ENCODE peak calls at places on chromosome 16, in ten cellular contexts. One of them, this sample, is unnamed.

GRCh38 chr16:69166221-69166833 is 20.6 kb upstream of the SNTB2 start:
- DNase-seq in stimulated activated naive CD8-positive, alpha-beta T cell treated with anti-CD3 and anti-CD28 coated beads, Interleukin-15, amount 100 ng/mL, for 72 hours: peak
- DNase-seq in NCI-H1417: no peak
- DNase-seq in mesendoderm: no peak
- DNase-seq in heart left ventricle: no peak
- DNase-seq in effector CD4-positive, alpha-beta T cell: no peak
- DNase-seq in amygdala: no peak
- DNase-seq in activated naive CD8-positive, alpha-beta T cell treated with anti-CD3 and anti-CD28 coated beads, Interleukin-2, amount 50 U/mL, for 24 hours: peak
- DNase-seq in stimulated activated CD4-positive, alpha-beta T cell treated with anti-CD3 and anti-CD28 coated beads, Interleukin-2, amount 100 ng/mL, for 48 hours: peak
- DNase-seq in memory B cell: no peak
- DNase-seq in this sample: peak

GRCh38 chr16:57970971-57971370 is at the start of gene CNGB1:
- DNase-seq in memory B cell: no peak
- DNase-seq in NCI-H1417: peak
- DNase-seq in effector CD4-positive, alpha-beta T cell: no peak
- DNase-seq in stimulated activated CD4-positive, alpha-beta T cell treated with anti-CD3 and anti-CD28 coated beads, Interleukin-2, amount 100 ng/mL, for 48 hours: no peak
- DNase-seq in heart left ventricle: no peak
- DNase-seq in stimulated activated naive CD8-positive, alpha-beta T cell treated with anti-CD3 and anti-CD28 coated beads, Interleukin-15, amount 100 ng/mL, for 72 hours: no peak
- DNase-seq in activated naive CD8-positive, alpha-beta T cell treated with anti-CD3 and anti-CD28 coated beads, Interleukin-2, amount 50 U/mL, for 24 hours: no peak
- DNase-seq in amygdala: no peak
- DNase-seq in mesendoderm: no peak
- DNase-seq in this sample: no peak

GRCh38 chr16:4371481-4372314 is at the start of gene VASN:
- DNase-seq in stimulated activated naive CD8-positive, alpha-beta T cell treated with anti-CD3 and anti-CD28 coated beads, Interleukin-15, amount 100 ng/mL, for 72 hours: peak
- DNase-seq in NCI-H1417: peak
- DNase-seq in memory B cell: peak
- DNase-seq in mesendoderm: peak
- DNase-seq in stimulated activated CD4-positive, alpha-beta T cell treated with anti-CD3 and anti-CD28 coated beads, Interleukin-2, amount 100 ng/mL, for 48 hours: peak
- DNase-seq in activated naive CD8-positive, alpha-beta T cell treated with anti-CD3 and anti-CD28 coated beads, Interleukin-2, amount 50 U/mL, for 24 hours: peak
- DNase-seq in heart left ventricle: peak
- DNase-seq in effector CD4-positive, alpha-beta T cell: peak
- DNase-seq in amygdala: peak
- DNase-seq in this sample: peak

GRCh38 chr16:50505714-50506542 is 42.3 kb upstream of the NKD1 start:
- DNase-seq in activated naive CD8-positive, alpha-beta T cell treated with anti-CD3 and anti-CD28 coated beads, Interleukin-2, amount 50 U/mL, for 24 hours: no peak
- DNase-seq in memory B cell: no peak
- DNase-seq in stimulated activated CD4-positive, alpha-beta T cell treated with anti-CD3 and anti-CD28 coated beads, Interleukin-2, amount 100 ng/mL, for 48 hours: no peak
- DNase-seq in effector CD4-positive, alpha-beta T cell: no peak
- DNase-seq in heart left ventricle: no peak
- DNase-seq in stimulated activated naive CD8-positive, alpha-beta T cell treated with anti-CD3 and anti-CD28 coated beads, Interleukin-15, amount 100 ng/mL, for 72 hours: no peak
- DNase-seq in NCI-H1417: peak
- DNase-seq in mesendoderm: peak
- DNase-seq in amygdala: no peak
- DNase-seq in this sample: no peak

GRCh38 chr16:57941016-57941656 is 29.8 kb downstream of the CNGB1 start:
- DNase-seq in memory B cell: no peak
- DNase-seq in NCI-H1417: peak
- DNase-seq in stimulated activated naive CD8-positive, alpha-beta T cell treated with anti-CD3 and anti-CD28 coated beads, Interleukin-15, amount 100 ng/mL, for 72 hours: no peak
- DNase-seq in mesendoderm: no peak
- DNase-seq in effector CD4-positive, alpha-beta T cell: no peak
- DNase-seq in amygdala: peak
- DNase-seq in heart left ventricle: peak
- DNase-seq in stimulated activated CD4-positive, alpha-beta T cell treated with anti-CD3 and anti-CD28 coated beads, Interleukin-2, amount 100 ng/mL, for 48 hours: no peak
- DNase-seq in activated naive CD8-positive, alpha-beta T cell treated with anti-CD3 and anti-CD28 coated beads, Interleukin-2, amount 50 U/mL, for 24 hours: no peak
- DNase-seq in this sample: no peak

GRCh38 chr16:30585022-30585399 is 486 bp downstream of the ZNF785 start:
- DNase-seq in memory B cell: no peak
- DNase-seq in NCI-H1417: peak
- DNase-seq in mesendoderm: peak
- DNase-seq in effector CD4-positive, alpha-beta T cell: no peak
- DNase-seq in stimulated activated CD4-positive, alpha-beta T cell treated with anti-CD3 and anti-CD28 coated beads, Interleukin-2, amount 100 ng/mL, for 48 hours: no peak
- DNase-seq in amygdala: no peak
- DNase-seq in heart left ventricle: no peak
- DNase-seq in activated naive CD8-positive, alpha-beta T cell treated with anti-CD3 and anti-CD28 coated beads, Interleukin-2, amount 50 U/mL, for 24 hours: peak
- DNase-seq in stimulated activated naive CD8-positive, alpha-beta T cell treated with anti-CD3 and anti-CD28 coated beads, Interleukin-15, amount 100 ng/mL, for 72 hours: no peak
- DNase-seq in this sample: no peak

GRCh38 chr16:89448656-89449055 is 41.7 kb downstream of the ANKRD11 start:
- DNase-seq in stimulated activated CD4-positive, alpha-beta T cell treated with anti-CD3 and anti-CD28 coated beads, Interleukin-2, amount 100 ng/mL, for 48 hours: no peak
- DNase-seq in mesendoderm: no peak
- DNase-seq in stimulated activated naive CD8-positive, alpha-beta T cell treated with anti-CD3 and anti-CD28 coated beads, Interleukin-15, amount 100 ng/mL, for 72 hours: no peak
- DNase-seq in effector CD4-positive, alpha-beta T cell: no peak
- DNase-seq in activated naive CD8-positive, alpha-beta T cell treated with anti-CD3 and anti-CD28 coated beads, Interleukin-2, amount 50 U/mL, for 24 hours: no peak
- DNase-seq in memory B cell: no peak
- DNase-seq in amygdala: no peak
- DNase-seq in NCI-H1417: no peak
- DNase-seq in heart left ventricle: peak
- DNase-seq in this sample: no peak

GRCh38 chr16:19008245-19008644 is 24.5 kb downstream of the TMC7 start:
- DNase-seq in stimulated activated naive CD8-positive, alpha-beta T cell treated with anti-CD3 and anti-CD28 coated beads, Interleukin-15, amount 100 ng/mL, for 72 hours: no peak
- DNase-seq in memory B cell: no peak
- DNase-seq in stimulated activated CD4-positive, alpha-beta T cell treated with anti-CD3 and anti-CD28 coated beads, Interleukin-2, amount 100 ng/mL, for 48 hours: no peak
- DNase-seq in heart left ventricle: no peak
- DNase-seq in effector CD4-positive, alpha-beta T cell: no peak
- DNase-seq in mesendoderm: peak
- DNase-seq in NCI-H1417: no peak
- DNase-seq in amygdala: no peak
- DNase-seq in activated naive CD8-positive, alpha-beta T cell treated with anti-CD3 and anti-CD28 coated beads, Interleukin-2, amount 50 U/mL, for 24 hours: no peak
- DNase-seq in this sample: peak

GRCh38 chr16:15434425-15435215 is at the start of gene BMERB1:
- DNase-seq in memory B cell: peak
- DNase-seq in heart left ventricle: peak
- DNase-seq in mesendoderm: peak
- DNase-seq in amygdala: peak
- DNase-seq in stimulated activated CD4-positive, alpha-beta T cell treated with anti-CD3 and anti-CD28 coated beads, Interleukin-2, amount 100 ng/mL, for 48 hours: peak
- DNase-seq in effector CD4-positive, alpha-beta T cell: peak
- DNase-seq in NCI-H1417: peak
- DNase-seq in stimulated activated naive CD8-positive, alpha-beta T cell treated with anti-CD3 and anti-CD28 coated beads, Interleukin-15, amount 100 ng/mL, for 72 hours: peak
- DNase-seq in activated naive CD8-positive, alpha-beta T cell treated with anti-CD3 and anti-CD28 coated beads, Interleukin-2, amount 50 U/mL, for 24 hours: peak
- DNase-seq in this sample: peak

GRCh38 chr16:3798827-3799226 is 81.5 kb upstream of the TRAP1 start:
- DNase-seq in memory B cell: no peak
- DNase-seq in stimulated activated CD4-positive, alpha-beta T cell treated with anti-CD3 and anti-CD28 coated beads, Interleukin-2, amount 100 ng/mL, for 48 hours: no peak
- DNase-seq in stimulated activated naive CD8-positive, alpha-beta T cell treated with anti-CD3 and anti-CD28 coated beads, Interleukin-15, amount 100 ng/mL, for 72 hours: no peak
- DNase-seq in effector CD4-positive, alpha-beta T cell: no peak
- DNase-seq in amygdala: no peak
- DNase-seq in activated naive CD8-positive, alpha-beta T cell treated with anti-CD3 and anti-CD28 coated beads, Interleukin-2, amount 50 U/mL, for 24 hours: no peak
- DNase-seq in mesendoderm: no peak
- DNase-seq in heart left ventricle: no peak
- DNase-seq in NCI-H1417: no peak
- DNase-seq in this sample: no peak

GRCh38 chr16:53913082-53913870 is 209.3 kb downstream of the FTO start:
- DNase-seq in memory B cell: no peak
- DNase-seq in amygdala: no peak
- DNase-seq in stimulated activated CD4-positive, alpha-beta T cell treated with anti-CD3 and anti-CD28 coated beads, Interleukin-2, amount 100 ng/mL, for 48 hours: no peak
- DNase-seq in heart left ventricle: peak
- DNase-seq in NCI-H1417: no peak
- DNase-seq in mesendoderm: no peak
- DNase-seq in stimulated activated naive CD8-positive, alpha-beta T cell treated with anti-CD3 and anti-CD28 coated beads, Interleukin-15, amount 100 ng/mL, for 72 hours: peak
- DNase-seq in activated naive CD8-positive, alpha-beta T cell treated with anti-CD3 and anti-CD28 coated beads, Interleukin-2, amount 50 U/mL, for 24 hours: peak
- DNase-seq in effector CD4-positive, alpha-beta T cell: no peak
- DNase-seq in this sample: peak

GRCh38 chr16:23670137-23670776 is 8.4 kb upstream of the PLK1 start:
- DNase-seq in NCI-H1417: no peak
- DNase-seq in amygdala: no peak
- DNase-seq in activated naive CD8-positive, alpha-beta T cell treated with anti-CD3 and anti-CD28 coated beads, Interleukin-2, amount 50 U/mL, for 24 hours: peak
- DNase-seq in heart left ventricle: no peak
- DNase-seq in stimulated activated CD4-positive, alpha-beta T cell treated with anti-CD3 and anti-CD28 coated beads, Interleukin-2, amount 100 ng/mL, for 48 hours: peak
- DNase-seq in mesendoderm: no peak
- DNase-seq in memory B cell: no peak
- DNase-seq in stimulated activated naive CD8-positive, alpha-beta T cell treated with anti-CD3 and anti-CD28 coated beads, Interleukin-15, amount 100 ng/mL, for 72 hours: peak
- DNase-seq in effector CD4-positive, alpha-beta T cell: no peak
- DNase-seq in this sample: peak

GRCh38 chr16:68700120-68700519 is 37.0 kb upstream of the CDH1 start:
- DNase-seq in amygdala: no peak
- DNase-seq in stimulated activated CD4-positive, alpha-beta T cell treated with anti-CD3 and anti-CD28 coated beads, Interleukin-2, amount 100 ng/mL, for 48 hours: no peak
- DNase-seq in activated naive CD8-positive, alpha-beta T cell treated with anti-CD3 and anti-CD28 coated beads, Interleukin-2, amount 50 U/mL, for 24 hours: no peak
- DNase-seq in mesendoderm: no peak
- DNase-seq in NCI-H1417: no peak
- DNase-seq in stimulated activated naive CD8-positive, alpha-beta T cell treated with anti-CD3 and anti-CD28 coated beads, Interleukin-15, amount 100 ng/mL, for 72 hours: no peak
- DNase-seq in heart left ventricle: no peak
- DNase-seq in effector CD4-positive, alpha-beta T cell: no peak
- DNase-seq in memory B cell: no peak
- DNase-seq in this sample: peak

GRCh38 chr16:75079346-75079926 is 37.1 kb downstream of the LDHD start:
- DNase-seq in activated naive CD8-positive, alpha-beta T cell treated with anti-CD3 and anti-CD28 coated beads, Interleukin-2, amount 50 U/mL, for 24 hours: no peak
- DNase-seq in heart left ventricle: no peak
- DNase-seq in effector CD4-positive, alpha-beta T cell: no peak
- DNase-seq in amygdala: no peak
- DNase-seq in NCI-H1417: no peak
- DNase-seq in stimulated activated naive CD8-positive, alpha-beta T cell treated with anti-CD3 and anti-CD28 coated beads, Interleukin-15, amount 100 ng/mL, for 72 hours: no peak
- DNase-seq in mesendoderm: no peak
- DNase-seq in stimulated activated CD4-positive, alpha-beta T cell treated with anti-CD3 and anti-CD28 coated beads, Interleukin-2, amount 100 ng/mL, for 48 hours: no peak
- DNase-seq in memory B cell: no peak
- DNase-seq in this sample: no peak

GRCh38 chr16:85485379-85485778 is 127.7 kb upstream of the GSE1 start:
- DNase-seq in stimulated activated CD4-positive, alpha-beta T cell treated with anti-CD3 and anti-CD28 coated beads, Interleukin-2, amount 100 ng/mL, for 48 hours: no peak
- DNase-seq in NCI-H1417: peak
- DNase-seq in effector CD4-positive, alpha-beta T cell: no peak
- DNase-seq in amygdala: no peak
- DNase-seq in memory B cell: no peak
- DNase-seq in activated naive CD8-positive, alpha-beta T cell treated with anti-CD3 and anti-CD28 coated beads, Interleukin-2, amount 50 U/mL, for 24 hours: no peak
- DNase-seq in heart left ventricle: no peak
- DNase-seq in mesendoderm: no peak
- DNase-seq in stimulated activated naive CD8-positive, alpha-beta T cell treated with anti-CD3 and anti-CD28 coated beads, Interleukin-15, amount 100 ng/mL, for 72 hours: no peak
- DNase-seq in this sample: no peak

GRCh38 chr16:74666425-74667214 is at the start of gene RFWD3:
- DNase-seq in memory B cell: peak
- DNase-seq in amygdala: peak
- DNase-seq in effector CD4-positive, alpha-beta T cell: peak
- DNase-seq in stimulated activated CD4-positive, alpha-beta T cell treated with anti-CD3 and anti-CD28 coated beads, Interleukin-2, amount 100 ng/mL, for 48 hours: peak
- DNase-seq in mesendoderm: peak
- DNase-seq in heart left ventricle: peak
- DNase-seq in NCI-H1417: peak
- DNase-seq in activated naive CD8-positive, alpha-beta T cell treated with anti-CD3 and anti-CD28 coated beads, Interleukin-2, amount 50 U/mL, for 24 hours: peak
- DNase-seq in stimulated activated naive CD8-positive, alpha-beta T cell treated with anti-CD3 and anti-CD28 coated beads, Interleukin-15, amount 100 ng/mL, for 72 hours: peak
- DNase-seq in this sample: peak

GRCh38 chr16:66222756-66223155 is 143.7 kb upstream of the CDH5 start:
- DNase-seq in memory B cell: no peak
- DNase-seq in heart left ventricle: no peak
- DNase-seq in effector CD4-positive, alpha-beta T cell: no peak
- DNase-seq in stimulated activated naive CD8-positive, alpha-beta T cell treated with anti-CD3 and anti-CD28 coated beads, Interleukin-15, amount 100 ng/mL, for 72 hours: no peak
- DNase-seq in NCI-H1417: no peak
- DNase-seq in activated naive CD8-positive, alpha-beta T cell treated with anti-CD3 and anti-CD28 coated beads, Interleukin-2, amount 50 U/mL, for 24 hours: no peak
- DNase-seq in amygdala: no peak
- DNase-seq in stimulated activated CD4-positive, alpha-beta T cell treated with anti-CD3 and anti-CD28 coated beads, Interleukin-2, amount 100 ng/mL, for 48 hours: no peak
- DNase-seq in mesendoderm: no peak
- DNase-seq in this sample: no peak

GRCh38 chr16:12907670-12908233 is 6.4 kb downstream of the SHISA9 start:
- DNase-seq in heart left ventricle: no peak
- DNase-seq in stimulated activated naive CD8-positive, alpha-beta T cell treated with anti-CD3 and anti-CD28 coated beads, Interleukin-15, amount 100 ng/mL, for 72 hours: no peak
- DNase-seq in effector CD4-positive, alpha-beta T cell: no peak
- DNase-seq in memory B cell: no peak
- DNase-seq in mesendoderm: peak
- DNase-seq in NCI-H1417: peak
- DNase-seq in activated naive CD8-positive, alpha-beta T cell treated with anti-CD3 and anti-CD28 coated beads, Interleukin-2, amount 50 U/mL, for 24 hours: no peak
- DNase-seq in amygdala: no peak
- DNase-seq in stimulated activated CD4-positive, alpha-beta T cell treated with anti-CD3 and anti-CD28 coated beads, Interleukin-2, amount 100 ng/mL, for 48 hours: no peak
- DNase-seq in this sample: no peak

GRCh38 chr16:54171855-54172537 is 114.6 kb downstream of the IRX3 start:
- DNase-seq in heart left ventricle: no peak
- DNase-seq in memory B cell: no peak
- DNase-seq in activated naive CD8-positive, alpha-beta T cell treated with anti-CD3 and anti-CD28 coated beads, Interleukin-2, amount 50 U/mL, for 24 hours: no peak
- DNase-seq in amygdala: no peak
- DNase-seq in stimulated activated CD4-positive, alpha-beta T cell treated with anti-CD3 and anti-CD28 coated beads, Interleukin-2, amount 100 ng/mL, for 48 hours: no peak
- DNase-seq in mesendoderm: peak
- DNase-seq in NCI-H1417: peak
- DNase-seq in effector CD4-positive, alpha-beta T cell: no peak
- DNase-seq in stimulated activated naive CD8-positive, alpha-beta T cell treated with anti-CD3 and anti-CD28 coated beads, Interleukin-15, amount 100 ng/mL, for 72 hours: no peak
- DNase-seq in this sample: peak

GRCh38 chr16:24035127-24035842 is 199.5 kb downstream of the PRKCB start:
- DNase-seq in stimulated activated CD4-positive, alpha-beta T cell treated with anti-CD3 and anti-CD28 coated beads, Interleukin-2, amount 100 ng/mL, for 48 hours: no peak
- DNase-seq in memory B cell: no peak
- DNase-seq in effector CD4-positive, alpha-beta T cell: peak
- DNase-seq in mesendoderm: no peak
- DNase-seq in NCI-H1417: no peak
- DNase-seq in heart left ventricle: no peak
- DNase-seq in stimulated activated naive CD8-positive, alpha-beta T cell treated with anti-CD3 and anti-CD28 coated beads, Interleukin-15, amount 100 ng/mL, for 72 hours: peak
- DNase-seq in activated naive CD8-positive, alpha-beta T cell treated with anti-CD3 and anti-CD28 coated beads, Interleukin-2, amount 50 U/mL, for 24 hours: peak
- DNase-seq in amygdala: no peak
- DNase-seq in this sample: no peak

GRCh38 chr16:55494994-55495421 is 13.9 kb upstream of the LPCAT2 start:
- DNase-seq in stimulated activated naive CD8-positive, alpha-beta T cell treated with anti-CD3 and anti-CD28 coated beads, Interleukin-15, amount 100 ng/mL, for 72 hours: no peak
- DNase-seq in heart left ventricle: no peak
- DNase-seq in memory B cell: no peak
- DNase-seq in mesendoderm: peak
- DNase-seq in stimulated activated CD4-positive, alpha-beta T cell treated with anti-CD3 and anti-CD28 coated beads, Interleukin-2, amount 100 ng/mL, for 48 hours: no peak
- DNase-seq in effector CD4-positive, alpha-beta T cell: no peak
- DNase-seq in NCI-H1417: peak
- DNase-seq in activated naive CD8-positive, alpha-beta T cell treated with anti-CD3 and anti-CD28 coated beads, Interleukin-2, amount 50 U/mL, for 24 hours: no peak
- DNase-seq in amygdala: peak
- DNase-seq in this sample: peak

GRCh38 chr16:66154801-66155200 is 211.7 kb upstream of the CDH5 start:
- DNase-seq in stimulated activated naive CD8-positive, alpha-beta T cell treated with anti-CD3 and anti-CD28 coated beads, Interleukin-15, amount 100 ng/mL, for 72 hours: no peak
- DNase-seq in stimulated activated CD4-positive, alpha-beta T cell treated with anti-CD3 and anti-CD28 coated beads, Interleukin-2, amount 100 ng/mL, for 48 hours: no peak
- DNase-seq in NCI-H1417: no peak
- DNase-seq in mesendoderm: peak
- DNase-seq in heart left ventricle: no peak
- DNase-seq in memory B cell: no peak
- DNase-seq in amygdala: no peak
- DNase-seq in effector CD4-positive, alpha-beta T cell: no peak
- DNase-seq in activated naive CD8-positive, alpha-beta T cell treated with anti-CD3 and anti-CD28 coated beads, Interleukin-2, amount 50 U/mL, for 24 hours: no peak
- DNase-seq in this sample: no peak

GRCh38 chr16:88686062-88686438 is 257 bp downstream of the SNAI3 start:
- DNase-seq in amygdala: no peak
- DNase-seq in mesendoderm: no peak
- DNase-seq in memory B cell: no peak
- DNase-seq in stimulated activated CD4-positive, alpha-beta T cell treated with anti-CD3 and anti-CD28 coated beads, Interleukin-2, amount 100 ng/mL, for 48 hours: no peak
- DNase-seq in heart left ventricle: no peak
- DNase-seq in activated naive CD8-positive, alpha-beta T cell treated with anti-CD3 and anti-CD28 coated beads, Interleukin-2, amount 50 U/mL, for 24 hours: peak
- DNase-seq in effector CD4-positive, alpha-beta T cell: peak
- DNase-seq in NCI-H1417: no peak
- DNase-seq in stimulated activated naive CD8-positive, alpha-beta T cell treated with anti-CD3 and anti-CD28 coated beads, Interleukin-15, amount 100 ng/mL, for 72 hours: no peak
- DNase-seq in this sample: no peak

GRCh38 chr16:165218-165538 is 600 bp upstream of the HBM start:
- DNase-seq in stimulated activated naive CD8-positive, alpha-beta T cell treated with anti-CD3 and anti-CD28 coated beads, Interleukin-15, amount 100 ng/mL, for 72 hours: no peak
- DNase-seq in stimulated activated CD4-positive, alpha-beta T cell treated with anti-CD3 and anti-CD28 coated beads, Interleukin-2, amount 100 ng/mL, for 48 hours: no peak
- DNase-seq in memory B cell: no peak
- DNase-seq in activated naive CD8-positive, alpha-beta T cell treated with anti-CD3 and anti-CD28 coated beads, Interleukin-2, amount 50 U/mL, for 24 hours: no peak
- DNase-seq in NCI-H1417: no peak
- DNase-seq in heart left ventricle: no peak
- DNase-seq in amygdala: no peak
- DNase-seq in mesendoderm: peak
- DNase-seq in effector CD4-positive, alpha-beta T cell: no peak
- DNase-seq in this sample: no peak

GRCh38 chr16:72362972-72363371 is 191.0 kb upstream of the PMFBP1 start:
- DNase-seq in heart left ventricle: no peak
- DNase-seq in stimulated activated CD4-positive, alpha-beta T cell treated with anti-CD3 and anti-CD28 coated beads, Interleukin-2, amount 100 ng/mL, for 48 hours: no peak
- DNase-seq in activated naive CD8-positive, alpha-beta T cell treated with anti-CD3 and anti-CD28 coated beads, Interleukin-2, amount 50 U/mL, for 24 hours: no peak
- DNase-seq in NCI-H1417: no peak
- DNase-seq in stimulated activated naive CD8-positive, alpha-beta T cell treated with anti-CD3 and anti-CD28 coated beads, Interleukin-15, amount 100 ng/mL, for 72 hours: no peak
- DNase-seq in effector CD4-positive, alpha-beta T cell: no peak
- DNase-seq in memory B cell: no peak
- DNase-seq in mesendoderm: no peak
- DNase-seq in amygdala: no peak
- DNase-seq in this sample: no peak

GRCh38 chr16:67053767-67054334 is 24.9 kb downstream of the CBFB start:
- DNase-seq in heart left ventricle: no peak
- DNase-seq in memory B cell: no peak
- DNase-seq in mesendoderm: no peak
- DNase-seq in amygdala: no peak
- DNase-seq in NCI-H1417: no peak
- DNase-seq in activated naive CD8-positive, alpha-beta T cell treated with anti-CD3 and anti-CD28 coated beads, Interleukin-2, amount 50 U/mL, for 24 hours: no peak
- DNase-seq in stimulated activated naive CD8-positive, alpha-beta T cell treated with anti-CD3 and anti-CD28 coated beads, Interleukin-15, amount 100 ng/mL, for 72 hours: no peak
- DNase-seq in stimulated activated CD4-positive, alpha-beta T cell treated with anti-CD3 and anti-CD28 coated beads, Interleukin-2, amount 100 ng/mL, for 48 hours: no peak
- DNase-seq in effector CD4-positive, alpha-beta T cell: no peak
- DNase-seq in this sample: no peak

GRCh38 chr16:84356591-84357116 is 11.7 kb upstream of the ATP2C2 start:
- DNase-seq in memory B cell: no peak
- DNase-seq in amygdala: peak
- DNase-seq in NCI-H1417: peak
- DNase-seq in activated naive CD8-positive, alpha-beta T cell treated with anti-CD3 and anti-CD28 coated beads, Interleukin-2, amount 50 U/mL, for 24 hours: no peak
- DNase-seq in stimulated activated naive CD8-positive, alpha-beta T cell treated with anti-CD3 and anti-CD28 coated beads, Interleukin-15, amount 100 ng/mL, for 72 hours: no peak
- DNase-seq in mesendoderm: no peak
- DNase-seq in effector CD4-positive, alpha-beta T cell: no peak
- DNase-seq in heart left ventricle: no peak
- DNase-seq in stimulated activated CD4-positive, alpha-beta T cell treated with anti-CD3 and anti-CD28 coated beads, Interleukin-2, amount 100 ng/mL, for 48 hours: no peak
- DNase-seq in this sample: no peak

This sample was measured in IMR-90.